ENCODE peak calls at places on chromosomes 2 and 18, in nine cellular contexts. E is transverse colon, D is tibial nerve, H is ovary, K is uterus, Z is prostate gland, Q is H1, X is sigmoid colon, P is IMR-90. T is an unnamed sample.
A peak's percentile ranks its signal among the peaks of the same experiment; 100 is the strongest.

GRCh38 chr2:212052412-212053159 is 486.0 kb downstream of the ERBB4 start:
- DNase-seq in D (no peak), X (no peak), K (no peak), Z (no peak), E (no peak), H (no peak), Q (no peak), P (peak; percentile 94), T (no peak)

GRCh38 chr2:227545990-227546389 is 52.7 kb upstream of the SCYGR2 start:
- DNase-seq in K (no peak), Z (no peak), P (no peak), Q (no peak), E (no peak), H (no peak), X (no peak), D (no peak), T (no peak)

GRCh38 chr18:32372381-32373061 is 98.2 kb downstream of the GAREM1 start:
- DNase-seq in K (no peak), E (peak; percentile 74), P (no peak), Z (peak; percentile 93), Q (no peak), H (no peak), X (no peak), D (no peak), T (no peak)

GRCh38 chr2:16464641-16465040 is 201.0 kb downstream of the CYRIA start:
- DNase-seq in Q (no peak), H (no peak), K (no peak), X (no peak), E (no peak), D (no peak), P (no peak), Z (no peak), T (no peak)

GRCh38 chr2:211486-212184 is 52.2 kb downstream of the SH3YL1 start:
- DNase-seq in Z (no peak), X (no peak), K (no peak), E (no peak), Q (no peak), H (no peak), P (no peak), D (no peak), T (no peak)

GRCh38 chr2:176002684-176003225 is 688 bp upstream of the LNPK start:
- DNase-seq in Q (no peak), K (peak; percentile 20), Z (peak; percentile 20), X (peak; percentile 71), H (no peak), P (peak; percentile 27), D (no peak), E (peak; percentile 36), T (peak; percentile 8)

GRCh38 chr18:7760967-7761946 is 194.1 kb downstream of the PTPRM start:
- DNase-seq in Q (no peak), P (peak; percentile 74), E (no peak), X (no peak), Z (no peak), D (no peak), K (no peak), H (no peak), T (no peak)

GRCh38 chr2:45705233-45705632 is 53.8 kb downstream of the PRKCE start:
- DNase-seq in D (no peak), E (no peak), Q (no peak), K (no peak), H (no peak), Z (no peak), X (no peak), P (no peak), T (no peak)

GRCh38 chr18:5237083-5237722 is 40.1 kb upstream of the AKAIN1 start:
- DNase-seq in D (no peak), P (peak; percentile 34), K (no peak), H (no peak), X (peak; percentile 63), Q (no peak), Z (no peak), E (no peak), T (no peak)

GRCh38 chr2:161250864-161251436 is 57.3 kb upstream of the PSMD14 start:
- DNase-seq in P (peak; percentile 37), Q (no peak), Z (no peak), H (no peak), K (no peak), E (no peak), X (no peak), D (no peak), T (no peak)

GRCh38 chr2:99348173-99348572 is 11.0 kb downstream of the EIF5B start:
- DNase-seq in D (no peak), Q (no peak), Z (no peak), H (no peak), P (no peak), X (no peak), K (no peak), E (no peak), T (no peak)

GRCh38 chr2:9178905-9179571 is 27.6 kb upstream of the ASAP2 start:
- DNase-seq in D (no peak), H (peak; percentile 59), K (peak; percentile 78), Z (peak; percentile 39), E (peak; percentile 76), Q (no peak), P (peak; percentile 88), X (peak; percentile 92), T (no peak)

GRCh38 chr18:34153711-34154110 is 71.0 kb downstream of the NOL4 start:
- DNase-seq in H (no peak), E (no peak), K (no peak), P (peak; percentile 16), Q (no peak), Z (no peak), X (no peak), D (no peak), T (no peak)

GRCh38 chr2:30113617-30114293 is 33.1 kb upstream of the YPEL5 start:
- DNase-seq in H (no peak), P (peak; percentile 93), Z (no peak), Q (no peak), E (no peak), K (no peak), X (no peak), D (no peak), T (no peak)

GRCh38 chr2:224816816-224817215 is 100.7 kb upstream of the CCDC195 start:
- DNase-seq in K (no peak), E (no peak), P (peak; percentile 89), X (no peak), Z (no peak), H (no peak), D (no peak), Q (no peak), T (no peak)

GRCh38 chr2:206936456-206937222 is 2.7 kb upstream of the CPO start:
- DNase-seq in E (no peak), X (no peak), H (no peak), D (no peak), K (no peak), P (no peak), Z (no peak), Q (no peak), T (no peak)

GRCh38 chr2:134277223-134277622 is 23.4 kb downstream of the MGAT5 start:
- DNase-seq in D (no peak), Q (no peak), Z (no peak), H (no peak), K (no peak), X (no peak), P (no peak), E (no peak), T (no peak)

GRCh38 chr2:98158305-98158704 is 71.3 kb downstream of the VWA3B start:
- DNase-seq in Q (no peak), D (no peak), P (no peak), Z (no peak), E (no peak), K (no peak), X (no peak), H (no peak), T (no peak)

GRCh38 chr2:199850718-199851498 is at the start of gene FTCDNL1:
- DNase-seq in K (peak; percentile 20), D (peak; percentile 16), P (peak; percentile 13), H (peak; percentile 59), Q (no peak), Z (peak; percentile 47), X (peak; percentile 79), E (peak; percentile 81), T (peak; percentile 47)
- TF ChIP-seq POLR2A in K (peak; percentile 44), D (peak; percentile 50), P (no peak), H (no peak), Q (no peak), Z (no peak), X (no peak), E (no peak), T (peak; percentile 70)

DNA sequence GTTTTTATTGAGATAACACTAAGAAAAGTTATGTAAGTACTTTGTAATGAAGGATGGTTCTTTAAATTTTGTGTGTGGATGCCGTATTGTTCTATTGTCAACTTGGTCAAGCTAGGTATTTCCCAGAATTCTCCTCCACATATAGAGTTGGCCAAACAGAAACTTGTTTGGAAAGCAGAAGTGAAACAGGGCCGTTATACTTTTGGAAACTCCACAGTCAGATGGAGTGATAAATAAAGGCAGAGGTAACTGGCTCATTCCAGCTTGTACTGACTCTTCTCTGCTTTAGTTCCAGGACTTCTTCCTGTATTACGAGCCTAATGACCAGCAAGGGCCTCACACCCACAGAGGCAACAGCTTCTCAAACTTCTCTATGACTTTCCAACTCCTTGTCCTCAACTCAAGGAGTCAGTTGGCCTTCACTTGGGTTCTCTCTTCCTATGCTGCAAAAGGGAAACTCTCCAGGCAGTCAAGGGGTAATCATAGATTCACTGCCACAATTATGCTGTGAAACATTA is 16.4 kb upstream of the STARD7 start:
- DNase-seq in E (no peak), P (no peak), Q (no peak), X (no peak), K (no peak), Z (no peak), D (no peak), H (no peak), T (no peak)
- TF ChIP-seq POLR2A in E (no peak), P (no peak), Q (no peak), X (no peak), K (no peak), Z (no peak), D (no peak), H (no peak), T (peak; percentile 70)

GRCh38 chr2:73268831-73269685 is 15.2 kb downstream of the FBXO41 start:
- DNase-seq in K (no peak), D (no peak), P (peak; percentile 11), Q (peak; percentile 51), H (no peak), X (no peak), Z (peak; percentile 44), E (peak; percentile 81), T (no peak)
- TF ChIP-seq POLR2A in K (no peak), D (no peak), P (no peak), Q (no peak), H (no peak), X (no peak), Z (no peak), E (no peak), T (no peak)

DNA sequence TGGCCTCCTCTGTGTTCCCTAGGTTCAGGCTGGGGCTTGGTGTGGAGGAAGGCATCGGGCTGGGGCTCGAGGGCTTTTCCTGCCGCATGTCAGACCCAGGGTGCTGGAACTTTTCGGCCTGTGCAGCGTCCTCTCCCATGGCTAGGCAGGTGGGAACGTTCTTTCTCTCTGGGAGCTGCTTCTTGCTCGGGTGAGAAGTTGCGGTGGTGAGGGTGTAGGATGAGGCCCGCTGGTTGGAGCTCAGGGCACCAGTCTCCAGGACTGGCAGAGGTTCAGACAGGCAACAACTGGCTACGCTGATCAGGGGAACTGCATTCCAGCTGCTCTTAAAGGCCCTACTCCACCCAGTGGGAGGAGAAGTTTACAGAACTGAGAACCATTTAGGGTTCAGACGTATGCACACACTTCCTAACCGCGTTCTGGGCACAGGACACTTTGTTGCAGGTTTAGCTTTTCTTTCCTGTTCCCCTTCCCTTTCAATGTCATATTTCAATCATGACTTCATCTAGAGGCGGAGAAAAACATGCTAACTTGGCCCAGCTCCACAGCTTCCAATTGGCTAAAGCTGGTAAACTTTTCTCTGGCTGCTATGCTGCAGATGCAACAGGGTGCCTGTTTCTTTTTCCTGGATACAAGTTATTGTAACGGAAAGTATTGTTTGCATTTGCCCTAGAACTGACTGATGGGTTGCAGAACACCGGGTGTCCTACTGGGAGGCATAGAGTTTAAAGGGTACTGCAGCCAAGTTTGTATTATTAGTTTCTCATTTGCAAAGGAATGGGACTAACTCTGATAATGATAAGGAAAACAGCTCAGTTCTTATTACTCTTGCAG is at the start of gene CAVIN2:
- DNase-seq in Z (peak; percentile 48), Q (no peak), K (peak; percentile 82), X (peak; percentile 90), P (peak; percentile 90), D (no peak), E (peak; percentile 50), H (peak; percentile 53), T (no peak)
- TF ChIP-seq POLR2A in Z (no peak), Q (no peak), K (peak; percentile 55), X (peak; percentile 51), P (no peak), D (no peak), E (peak; percentile 59), H (no peak), T (no peak)